ENCODE peak calls at places on chromosomes 7 and 10, in eight cellular contexts. K is OCI-LY7; Z is kidney; E is PC-3; W is heart left ventricle; C is psoas muscle; F is effector memory CD4-positive, alpha-beta T cell; G is spleen. J is an unnamed sample. For H3K4me1, the result is how much of the 10 kb centered on the place peaks cover.

GRCh38 chr7:36658603-36659516 is 65.4 kb downstream of the AOAH start:
- DNase-seq in K (no peak), Z (no peak), E (peak), W (no peak), C (no peak), F (no peak), G (no peak), J (no peak)

GRCh38 chr7:128210590-128211570 is 30.2 kb upstream of the LEP start:
- DNase-seq in K (no peak), Z (no peak), E (peak), W (no peak), C (no peak), F (no peak), G (no peak), J (no peak)

GRCh38 chr7:139181404-139181803 is 49.6 kb upstream of the UBN2 start:
- DNase-seq in K (no peak), Z (no peak), E (peak), W (no peak), C (no peak), F (no peak), G (no peak), J (no peak)

GRCh38 chr10:95325863-95326262 is 35.1 kb upstream of the PDLIM1 start:
- DNase-seq in K (no peak), Z (no peak), E (no peak), W (no peak), C (no peak), F (no peak), G (no peak), J (no peak)

GRCh38 chr7:156950381-156950858 is 908 bp downstream of the NOM1 start:
- DNase-seq in K (no peak), Z (no peak), E (peak), W (no peak), C (no peak), F (no peak), G (no peak), J (no peak)

GRCh38 chr10:102401735-102402511 is 6.4 kb downstream of the NFKB2 start:
- DNase-seq in K (no peak), Z (peak), E (peak), W (no peak), C (no peak), F (no peak), G (no peak), J (no peak)

GRCh38 chr10:77486511-77486910 is 151.1 kb downstream of the KCNMA1 start:
- DNase-seq in K (no peak), Z (no peak), E (no peak), W (no peak), C (no peak), F (no peak), G (no peak), J (no peak)

GRCh38 chr10:115417585-115418265 is 324.6 kb downstream of the ATRNL1 start:
- DNase-seq in K (peak), Z (peak), E (peak), W (no peak), C (no peak), F (no peak), G (no peak), J (no peak)

GRCh38 chr10:126508535-126509040 is 120.3 kb upstream of the ADAM12 start:
- DNase-seq in K (no peak), Z (no peak), E (no peak), W (no peak), C (no peak), F (no peak), G (no peak), J (no peak)

GRCh38 chr7:106947244-106947728 is 82.2 kb downstream of the PIK3CG start:
- DNase-seq in K (peak), Z (no peak), E (peak), W (peak), C (no peak), F (no peak), G (no peak), J (peak)

GRCh38 chr10:124001391-124002260 is 91.8 kb downstream of the CHST15 start:
- DNase-seq in K (no peak), Z (peak), E (no peak), W (no peak), C (no peak), F (no peak), G (peak), J (no peak)

GRCh38 chr7:116897661-116898060 is 35.3 kb downstream of the CAPZA2 start:
- DNase-seq in K (no peak), Z (no peak), E (no peak), W (no peak), C (no peak), F (no peak), G (no peak), J (no peak)

GRCh38 chr7:46003896-46004875 is 83.1 kb upstream of the IGFBP3 start:
- DNase-seq in K (no peak), Z (no peak), E (peak), W (no peak), C (no peak), F (no peak), G (no peak), J (no peak)

GRCh38 chr7:5695037-5695708 is 86.3 kb downstream of the RNF216 start:
- DNase-seq in K (peak), Z (peak), E (no peak), W (peak), C (peak), F (peak), G (peak), J (peak)

GRCh38 chr10:30017576-30017975 is 41.8 kb downstream of the JCAD start:
- DNase-seq in K (no peak), Z (no peak), E (no peak), W (no peak), C (no peak), F (no peak), G (no peak), J (no peak)

GRCh38 chr10:72821606-72822005 is 71.9 kb upstream of the OIT3 start:
- DNase-seq in K (no peak), Z (no peak), E (no peak), W (no peak), C (no peak), F (no peak), G (no peak), J (no peak)

GRCh38 chr7:1675673-1676549 is 5.8 kb downstream of the ELFN1 start:
- DNase-seq in K (no peak), Z (peak), E (no peak), W (no peak), C (no peak), F (no peak), G (peak), J (no peak)

GRCh38 chr7:158420591-158421340 is 166.9 kb downstream of the PTPRN2 start:
- DNase-seq in K (no peak), Z (no peak), E (no peak), W (no peak), C (no peak), F (no peak), G (no peak), J (no peak)

GRCh38 chr7:106867641-106868351 is 2.7 kb downstream of the PIK3CG start:
- DNase-seq in K (no peak), Z (peak), E (no peak), W (no peak), C (no peak), F (no peak), G (peak), J (no peak)

GRCh38 chr7:49774459-49775064 is 1.1 kb downstream of the VWC2 start:
- DNase-seq in K (no peak), Z (no peak), E (no peak), W (no peak), C (no peak), F (no peak), G (peak), J (no peak)

GRCh38 chr10:69867699-69868558 is 66.2 kb downstream of the COL13A1 start:
- DNase-seq in K (no peak), Z (peak), E (peak), W (no peak), C (peak), F (no peak), G (no peak), J (no peak)
- H3K4me1 ChIP-seq in K (under half), Z (under half), E (half or more), W (under half), C (under half), F (under half), G (half or more), J (under half)

GRCh38 chr10:103803941-103804340 is 51.4 kb downstream of the SH3PXD2A start:
- DNase-seq in K (no peak), Z (no peak), E (peak), W (no peak), C (no peak), F (no peak), G (no peak), J (peak)
- H3K4me1 ChIP-seq in K (under half), Z (under half), E (under half), W (under half), C (under half), F (under half), G (under half), J (under half)

GRCh38 chr7:16801111-16801542 is 3.7 kb downstream of the AGR2 start:
- DNase-seq in K (peak), Z (no peak), E (peak), W (no peak), C (no peak), F (no peak), G (no peak), J (no peak)

GRCh38 chr7:16804674-16805439 is at the start of gene AGR2:
- DNase-seq in K (no peak), Z (peak), E (peak), W (no peak), C (no peak), F (no peak), G (no peak), J (no peak)

GRCh38 chr7:16801579-16801978 is 3.2 kb downstream of the AGR2 start:
- DNase-seq in K (no peak), Z (no peak), E (no peak), W (no peak), C (no peak), F (no peak), G (no peak), J (no peak)

DNA sequence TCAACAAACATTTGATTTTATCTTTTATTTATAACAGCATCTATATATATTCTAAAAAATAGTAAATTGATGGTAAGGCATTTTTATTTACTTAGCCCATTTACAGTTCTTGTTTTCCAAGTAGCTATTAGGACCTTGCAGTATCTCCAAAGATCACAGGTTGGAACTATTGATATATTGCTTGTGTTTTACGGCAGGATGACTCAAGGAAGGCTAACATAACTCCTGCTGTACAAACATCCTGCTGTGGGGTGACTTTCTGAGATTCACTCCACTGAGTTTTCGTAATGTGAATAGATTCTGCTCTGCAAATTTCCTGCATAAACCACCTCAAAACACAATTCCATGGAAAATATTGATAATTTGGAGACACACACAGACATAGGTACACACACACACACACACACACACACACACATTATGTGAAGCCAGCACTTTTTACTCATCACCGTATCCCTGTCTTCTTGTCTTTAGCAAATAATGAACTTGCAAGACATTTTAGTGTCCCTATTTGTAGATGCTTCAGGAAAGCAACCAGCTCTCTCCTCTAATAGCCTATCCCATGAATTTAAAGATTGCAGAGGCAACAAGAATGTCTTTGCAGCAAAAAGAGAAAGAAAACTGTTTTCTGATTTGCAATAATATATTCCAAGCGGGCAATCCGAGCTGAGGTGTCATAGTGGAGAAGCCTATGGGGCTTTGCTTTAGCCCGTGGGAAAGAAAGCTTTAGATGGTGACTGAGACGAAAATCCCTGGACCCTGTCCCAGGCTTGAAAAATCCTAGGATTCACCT is 722 bp downstream of the AGR2 start:
- DNase-seq in K (no peak), Z (no peak), E (peak), W (no peak), C (no peak), F (no peak), G (no peak), J (no peak)
- H3K4me1 ChIP-seq in K (under half), Z (under half), E (half or more), W (under half), C (under half), F (under half), G (under half), J (under half)

DNA sequence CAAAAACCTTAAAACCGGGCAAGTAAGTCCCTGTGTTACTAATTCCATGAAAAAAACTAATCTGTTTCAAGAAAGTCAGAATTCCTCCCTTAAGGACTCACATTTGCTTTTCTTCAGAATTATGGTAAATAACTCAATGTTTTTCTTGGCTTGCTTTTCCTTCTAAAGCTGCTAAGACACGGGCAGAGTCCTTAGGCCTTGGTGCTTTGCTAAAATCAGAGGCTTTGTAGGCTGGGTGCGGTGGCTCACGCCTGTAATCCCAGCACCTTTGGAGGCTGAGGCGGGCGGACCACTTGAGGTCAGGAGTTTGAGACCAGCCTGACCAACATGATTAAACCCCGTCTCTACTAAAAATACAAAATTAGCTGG is 32.0 kb downstream of the GNA12 start:
- DNase-seq in K (no peak), Z (no peak), E (no peak), W (no peak), C (no peak), F (no peak), G (no peak), J (no peak)
- H3K4me1 ChIP-seq in K (under half), Z (under half), E (under half), W (under half), C (under half), F (under half), G (half or more), J (under half)

DNA sequence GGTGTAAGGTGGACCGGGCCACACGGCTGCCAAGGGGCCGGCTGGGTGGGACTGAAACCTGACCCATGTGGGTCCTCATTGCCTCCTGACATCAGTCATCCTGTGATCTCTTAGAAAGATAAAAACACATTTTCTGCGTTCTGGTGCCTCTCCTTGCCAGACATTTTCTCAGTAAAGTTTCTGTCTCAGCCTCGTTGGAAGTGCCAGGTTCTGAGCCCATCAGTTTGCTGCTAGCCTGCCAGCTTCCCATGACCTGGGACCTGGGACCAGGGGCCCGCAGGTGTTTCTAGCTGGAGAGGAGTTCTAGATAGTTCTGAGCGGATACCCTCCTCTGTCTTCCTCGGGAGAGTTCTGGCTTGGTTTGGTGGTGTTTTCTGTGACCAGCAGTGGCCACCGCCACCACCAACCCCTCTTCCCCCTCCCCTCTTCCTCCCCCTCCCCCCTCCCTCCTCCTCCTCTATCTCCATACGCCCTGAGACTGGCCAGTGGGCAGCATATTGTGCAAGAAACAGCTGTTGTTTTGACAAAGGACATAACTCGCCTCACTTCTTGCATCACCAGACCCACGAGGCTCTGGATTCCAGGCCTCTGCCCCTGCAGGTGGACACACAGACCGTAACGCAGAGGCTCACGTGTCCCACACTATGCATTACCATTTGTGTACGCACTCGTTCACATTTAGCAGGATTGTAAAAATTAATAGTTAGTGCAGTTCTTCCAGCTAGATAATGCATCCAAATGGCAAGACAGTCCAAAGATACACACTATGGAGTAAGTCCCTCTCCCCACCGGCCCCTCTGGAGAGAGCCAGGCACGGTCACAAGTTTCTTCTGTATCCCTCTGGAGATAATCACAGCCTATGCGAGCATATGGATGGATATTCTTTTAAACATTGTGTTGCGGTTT is 94.6 kb downstream of the CUX1 start:
- DNase-seq in K (no peak), Z (no peak), E (no peak), W (peak), C (peak), F (no peak), G (peak), J (no peak)
- H3K4me1 ChIP-seq in K (under half), Z (under half), E (under half), W (under half), C (under half), F (under half), G (under half), J (under half)

DNA sequence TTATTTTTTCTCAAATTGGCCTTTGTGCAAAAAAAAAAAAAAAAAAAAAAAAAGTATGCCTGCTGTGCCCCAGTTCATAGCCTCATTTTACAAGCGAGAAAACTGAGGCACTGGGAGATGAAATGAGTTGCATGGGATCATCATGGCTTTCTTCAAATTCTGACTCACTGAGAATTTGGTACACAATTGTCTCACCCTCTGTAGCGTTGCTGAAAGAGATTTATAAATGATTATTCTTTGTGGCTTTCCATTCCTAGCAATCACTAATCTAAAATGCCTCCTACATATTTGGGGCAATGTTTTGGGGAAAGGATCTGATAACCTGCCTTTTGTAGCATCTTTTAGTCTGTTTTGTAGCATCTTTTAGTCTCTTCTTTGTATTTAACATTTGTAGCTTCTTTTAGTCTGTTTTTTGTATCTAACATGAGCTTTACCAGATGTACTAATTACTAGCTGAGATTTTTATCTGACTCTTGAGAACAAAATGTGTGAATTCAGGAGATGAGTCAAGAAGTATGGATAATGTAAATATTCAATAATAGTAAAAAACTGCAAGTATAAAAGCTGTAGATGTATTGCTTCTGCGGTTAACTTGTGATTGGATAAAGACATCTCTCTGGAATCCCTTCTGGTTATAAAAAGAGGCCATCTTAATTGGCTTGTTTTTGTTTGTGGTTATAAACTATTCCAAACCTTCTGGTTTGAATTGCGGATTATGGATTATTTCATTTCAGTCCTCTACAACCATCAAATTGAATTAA is 161.4 kb downstream of the ARID5B start:
- DNase-seq in K (no peak), Z (no peak), E (no peak), W (no peak), C (no peak), F (no peak), G (no peak), J (no peak)
- H3K4me1 ChIP-seq in K (under half), Z (under half), E (under half), W (under half), C (half or more), F (under half), G (under half), J (half or more)

GRCh38 chr10:109898007-109898406 is 25.3 kb downstream of the XPNPEP1 start:
- DNase-seq in K (no peak), Z (no peak), E (no peak), W (no peak), C (no peak), F (no peak), G (no peak), J (no peak)
- H3K4me1 ChIP-seq in K (under half), Z (under half), E (under half), W (half or more), C (half or more), F (under half), G (half or more), J (under half)

DNA sequence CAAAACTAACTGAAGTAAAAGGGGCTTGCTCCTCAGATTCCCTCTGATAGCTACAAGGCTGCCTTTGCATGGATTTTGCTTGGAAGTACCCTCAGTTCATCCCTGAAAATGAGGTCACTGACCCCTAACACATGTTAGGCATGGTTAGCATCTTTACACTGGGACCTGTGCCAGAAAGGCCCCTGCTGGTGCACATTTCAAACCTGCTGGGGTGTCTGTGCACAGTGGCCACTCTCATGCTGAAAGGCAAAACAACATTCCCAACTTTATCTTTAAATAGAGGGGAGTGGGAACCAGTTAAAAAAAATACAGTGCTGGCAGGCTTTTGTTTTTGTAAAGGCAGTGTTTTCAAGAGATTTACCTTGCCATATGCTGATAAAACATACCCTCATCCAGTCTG is 99.1 kb downstream of the ANK3 start:
- DNase-seq in K (no peak), Z (no peak), E (no peak), W (no peak), C (no peak), F (no peak), G (no peak), J (no peak)
- H3K4me1 ChIP-seq in K (under half), Z (under half), E (under half), W (under half), C (under half), F (under half), G (under half), J (under half)

GRCh38 chr10:71265618-71266146 is 53.3 kb downstream of the UNC5B start:
- DNase-seq in K (no peak), Z (no peak), E (no peak), W (no peak), C (no peak), F (no peak), G (no peak), J (no peak)

GRCh38 chr10:71263376-71263775 is 51.0 kb downstream of the UNC5B start:
- DNase-seq in K (no peak), Z (no peak), E (no peak), W (peak), C (no peak), F (no peak), G (no peak), J (no peak)

GRCh38 chr10:71265201-71265575 is 52.8 kb downstream of the UNC5B start:
- DNase-seq in K (no peak), Z (no peak), E (no peak), W (no peak), C (no peak), F (no peak), G (no peak), J (no peak)

GRCh38 chr10:71262817-71263216 is 50.4 kb downstream of the UNC5B start:
- DNase-seq in K (no peak), Z (no peak), E (no peak), W (no peak), C (no peak), F (no peak), G (no peak), J (no peak)

GRCh38 chr10:71264345-71265200 is 52.2 kb downstream of the UNC5B start:
- DNase-seq in K (no peak), Z (no peak), E (no peak), W (no peak), C (no peak), F (no peak), G (no peak), J (no peak)
- H3K4me1 ChIP-seq in K (under half), Z (under half), E (under half), W (half or more), C (half or more), F (under half), G (under half), J (under half)

GRCh38 chr7:135174941-135175340 is 4.4 kb upstream of the CYREN start:
- DNase-seq in K (no peak), Z (no peak), E (no peak), W (no peak), C (no peak), F (no peak), G (no peak), J (no peak)
- H3K4me1 ChIP-seq in K (under half), Z (under half), E (under half), W (under half), C (under half), F (under half), G (under half), J (under half)